ENCODE peak calls at places on chromosomes 12 and 14, in four cellular contexts. R is HCT116, Y is K562, X is H1. P is an unnamed sample.
A peak's percentile ranks its signal among the peaks of the same experiment; 100 is the strongest.

GRCh38 chr12:53788892-53789291 is 37.1 kb upstream of the CISTR start:
- DNase-seq in R (no peak), X (no peak), Y (no peak), P (no peak)

GRCh38 chr12:47017901-47018479 is 61.4 kb upstream of the PCED1B start:
- DNase-seq in Y (no peak), R (no peak), X (no peak), P (no peak)

GRCh38 chr12:3002636-3003035 is 43.4 kb downstream of the TEAD4 start:
- DNase-seq in Y (no peak), X (no peak), R (no peak), P (no peak)

GRCh38 chr14:22814945-22815713 is at the start of gene SLC7A7:
- DNase-seq in R (no peak), X (no peak), Y (no peak), P (no peak)

GRCh38 chr12:87652026-87652425 is 377.2 kb downstream of the C12orf50 start:
- DNase-seq in X (no peak), R (no peak), Y (no peak), P (no peak)

GRCh38 chr12:76029982-76030377 is 1.6 kb downstream of the PHLDA1 start:
- DNase-seq in X (no peak), Y (no peak), R (no peak), P (no peak)

GRCh38 chr12:65232490-65233077 is 45.9 kb upstream of the MSRB3 start:
- DNase-seq in Y (peak; percentile 10), R (no peak), X (no peak), P (no peak)

GRCh38 chr14:86961106-86961716 is 1031.8 kb downstream of the GALC start:
- DNase-seq in R (no peak), X (no peak), Y (peak; percentile 5), P (peak; percentile 9)

GRCh38 chr14:68160779-68161546 is 341.4 kb downstream of the RAD51B start:
- DNase-seq in R (no peak), Y (no peak), X (no peak), P (no peak)

GRCh38 chr14:81323621-81324400 is 76.3 kb downstream of the STON2 start:
- DNase-seq in R (peak; percentile 36), Y (peak; percentile 20), X (peak; percentile 61), P (no peak)

GRCh38 chr12:89875225-89875624 is 166.6 kb upstream of the ATP2B1 start:
- DNase-seq in R (no peak), X (no peak), Y (no peak), P (no peak)

GRCh38 chr12:96195845-96196451 is 1.8 kb downstream of the ELK3 start:
- DNase-seq in X (no peak), Y (peak; percentile 45), R (no peak), P (no peak)

GRCh38 chr14:64682173-64682710 is 22.0 kb upstream of the PLEKHG3 start:
- DNase-seq in X (peak; percentile 57), Y (no peak), R (no peak), P (no peak)

GRCh38 chr14:25026476-25027137 is 23.3 kb downstream of the STXBP6 start:
- DNase-seq in R (no peak), Y (no peak), X (no peak), P (no peak)

GRCh38 chr14:88426271-88426670 is 40.8 kb downstream of the SPATA7 start:
- DNase-seq in Y (no peak), X (no peak), R (no peak), P (no peak)

GRCh38 chr12:55935742-55936151 is 4.8 kb downstream of the DGKA start:
- DNase-seq in Y (no peak), R (no peak), X (no peak), P (no peak)

GRCh38 chr12:75439048-75439447 is 41.5 kb upstream of the GLIPR1 start:
- DNase-seq in Y (no peak), R (no peak), X (no peak), P (no peak)

GRCh38 chr14:33956640-33957039 is 5.8 kb upstream of the EGLN3 start:
- DNase-seq in X (no peak), R (no peak), Y (no peak), P (no peak)

GRCh38 chr12:8697120-8697475 is 693 bp upstream of the RIMKLB start:
- DNase-seq in X (no peak), Y (peak; percentile 20), R (no peak), P (no peak)

GRCh38 chr14:66174453-66174891 is 311.7 kb upstream of the CCDC196 start:
- DNase-seq in X (no peak), R (no peak), Y (no peak), P (no peak)

GRCh38 chr14:76055330-76055729 is 69.8 kb downstream of the IFT43 start:
- DNase-seq in R (no peak), Y (no peak), X (no peak), P (no peak)

GRCh38 chr12:113016796-113017195 is 38.5 kb downstream of the OAS2 start:
- DNase-seq in R (no peak), X (no peak), Y (no peak), P (no peak)

GRCh38 chr12:8698830-8699330 is 1.1 kb downstream of the RIMKLB start:
- DNase-seq in X (no peak), R (no peak), Y (no peak), P (no peak)

GRCh38 chr12:19841451-19841850 is 402.2 kb downstream of the AEBP2 start:
- DNase-seq in R (no peak), Y (no peak), X (no peak), P (no peak)

GRCh38 chr14:74610866-74611671 is 968 bp downstream of the LTBP2 start:
- DNase-seq in R (no peak), X (peak; percentile 76), Y (no peak), P (no peak)

GRCh38 chr12:104485651-104486341 is 29.0 kb downstream of the CHST11 start:
- DNase-seq in X (no peak), R (no peak), Y (peak; percentile 69), P (no peak)

GRCh38 chr12:113427882-113428281 is 5.7 kb downstream of the SDSL start:
- DNase-seq in R (no peak), X (no peak), Y (no peak), P (no peak)

GRCh38 chr12:22974865-22975264 is 349.9 kb downstream of the ETNK1 start:
- DNase-seq in X (no peak), Y (peak; percentile 9), R (peak; percentile 15), P (peak; percentile 13)

GRCh38 chr14:23915559-23915958 is 38.0 kb upstream of the DHRS4 start:
- DNase-seq in R (no peak), Y (no peak), X (no peak), P (no peak)

GRCh38 chr14:23910876-23911210 is 42.7 kb upstream of the DHRS4 start:
- DNase-seq in R (no peak), Y (no peak), X (no peak), P (no peak)

GRCh38 chr14:23916038-23916437 is 37.5 kb upstream of the DHRS4 start:
- DNase-seq in R (no peak), X (no peak), Y (no peak), P (no peak)

DNA sequence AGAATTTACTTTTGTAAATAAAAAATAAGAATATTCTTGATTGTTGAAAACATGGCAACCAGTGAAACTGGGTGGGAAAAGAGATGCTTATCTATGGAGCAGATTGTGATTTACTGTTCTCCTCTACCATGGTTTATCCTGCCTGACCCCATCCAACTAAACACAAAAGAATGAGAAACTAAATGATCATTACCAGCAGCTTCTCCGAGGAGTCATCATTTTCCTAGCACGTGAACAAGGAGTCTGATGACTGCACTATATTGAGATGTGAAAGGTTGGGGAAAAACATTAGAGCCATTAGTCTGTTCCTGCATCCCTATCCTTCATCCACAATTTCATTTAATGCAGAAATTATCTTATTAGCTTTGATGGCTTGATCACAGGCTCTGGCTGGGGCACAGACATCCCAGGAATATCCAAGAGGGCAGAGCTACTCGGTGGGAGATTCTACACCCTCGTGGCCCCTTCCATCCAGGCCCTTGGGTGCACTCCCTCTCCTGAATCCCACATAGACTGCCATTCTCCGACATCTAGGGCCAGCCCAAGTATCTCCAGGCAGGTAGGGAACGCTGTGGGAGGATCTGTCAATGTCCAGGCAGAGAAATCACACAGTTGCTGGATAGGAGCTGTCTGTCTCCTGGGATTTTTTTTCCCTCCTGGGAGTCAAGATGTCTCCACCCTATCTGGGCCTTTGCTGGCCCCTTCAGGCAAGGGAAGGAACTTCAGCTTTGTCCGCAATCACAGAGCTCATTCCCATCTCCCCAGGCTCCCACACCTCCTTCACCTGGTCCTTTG is 43.3 kb upstream of the DHRS4 start:
- DNase-seq in X (peak; percentile 92), Y (peak; percentile 57), R (peak; percentile 38), P (peak; percentile 81)
- TF ChIP-seq SP1 in X (no peak), Y (no peak), R (no peak), P (no peak)

GRCh38 chr14:105884808-105885281 is 358.5 kb downstream of the TMEM121 start:
- DNase-seq in Y (no peak), R (no peak), X (no peak), P (no peak)
- TF ChIP-seq FOSL1 in Y (no peak), R (no peak), X (no peak), P (no peak)

DNA sequence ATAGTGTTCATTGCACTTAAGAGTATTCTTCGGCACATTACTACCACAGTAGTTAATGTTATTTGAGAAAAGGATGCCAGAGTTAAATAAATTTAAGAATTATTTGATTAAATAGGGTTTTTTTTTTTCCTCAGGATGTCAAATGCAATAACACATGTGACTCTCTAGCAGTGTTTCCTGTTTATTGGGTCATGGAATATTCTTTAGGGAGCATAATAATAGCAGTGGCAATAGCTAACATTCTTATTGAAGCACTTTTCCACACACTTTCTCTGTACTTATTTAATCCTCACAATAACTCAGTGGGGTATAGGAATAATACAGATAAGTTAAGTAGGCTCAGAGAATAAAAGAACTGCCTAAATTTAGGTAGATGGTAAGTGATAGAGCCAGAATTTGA is 44.3 kb downstream of the SCYL2 start:
- DNase-seq in R (no peak), X (no peak), Y (no peak), P (no peak)
- TF ChIP-seq SP1 in R (no peak), X (no peak), Y (no peak), P (no peak)

GRCh38 chr14:52071675-52072074 is 2.8 kb upstream of the NID2 start:
- DNase-seq in Y (no peak), R (no peak), X (no peak), P (no peak)
- TF ChIP-seq FOSL1 in Y (no peak), R (no peak), X (no peak), P (no peak)